ENCODE peak calls at places on chromosomes 1 and 21, in five cellular contexts. D is neural progenitor cell, W is fibroblast of lung, R is sigmoid colon, P is NT2/D1. Z is an unnamed sample. For H3K4me1 and H3K9me3, the result is how much of the 10 kb centered on the place peaks cover.

GRCh38 chr1:154557248-154557938 is 1.1 kb downstream of the UBE2Q1 start:
- DNase-seq in D (no peak), W (no peak), R (no peak), P (no peak), Z (no peak)

GRCh38 chr1:41014871-41015270 is 6.7 kb downstream of the SLFNL1 start:
- DNase-seq in D (no peak), W (no peak), R (no peak), P (no peak), Z (no peak)

GRCh38 chr1:147202576-147202975 is 22.6 kb downstream of the FMO5 start:
- DNase-seq in D (no peak), W (no peak), R (no peak), P (no peak), Z (no peak)

GRCh38 chr1:36481771-36482723 is 666 bp downstream of the CSF3R start:
- DNase-seq in D (no peak), W (no peak), R (peak), P (no peak), Z (no peak)

GRCh38 chr1:74681001-74681400 is 7.4 kb upstream of the ERICH3 start:
- DNase-seq in D (no peak), W (no peak), R (no peak), P (no peak), Z (no peak)

GRCh38 chr1:113103048-113103447 is 30.1 kb downstream of the LRIG2 start:
- DNase-seq in D (no peak), W (no peak), R (no peak), P (no peak), Z (no peak)

GRCh38 chr1:219812491-219813221 is 115.7 kb downstream of the SLC30A10 start:
- DNase-seq in D (peak), W (peak), R (no peak), P (peak), Z (no peak)

GRCh38 chr1:171995573-171995972 is 154.3 kb downstream of the DNM3 start:
- DNase-seq in D (no peak), W (no peak), R (no peak), P (no peak), Z (no peak)

GRCh38 chr1:25245393-25245792 is 1.9 kb downstream of the RSRP1 start:
- DNase-seq in D (no peak), W (no peak), R (no peak), P (no peak), Z (no peak)

GRCh38 chr1:10679521-10680220 is 116.8 kb downstream of the CASZ1 start:
- DNase-seq in D (peak), W (peak), R (no peak), P (peak), Z (no peak)

GRCh38 chr1:181352695-181353094 is 130.6 kb upstream of the CACNA1E start:
- DNase-seq in D (no peak), W (no peak), R (no peak), P (no peak), Z (no peak)

GRCh38 chr1:101995984-101996731 is 568 bp downstream of the OLFM3 start:
- DNase-seq in D (peak), W (no peak), R (no peak), P (no peak), Z (no peak)

GRCh38 chr21:42426876-42427480 is 23.3 kb downstream of the UBASH3A start:
- DNase-seq in D (no peak), W (no peak), R (no peak), P (no peak), Z (no peak)

GRCh38 chr1:21189906-21190500 is 13.3 kb upstream of the EIF4G3 start:
- DNase-seq in D (no peak), W (no peak), R (peak), P (no peak), Z (no peak)

GRCh38 chr1:23567996-23568607 is 8.8 kb upstream of the ID3 start:
- DNase-seq in D (peak), W (no peak), R (peak), P (no peak), Z (no peak)

GRCh38 chr21:45620201-45620600 is 23.3 kb upstream of the PCBP3 start:
- DNase-seq in D (no peak), W (no peak), R (no peak), P (no peak), Z (no peak)

GRCh38 chr21:35204850-35205564 is 155.9 kb upstream of the RUNX1 start:
- DNase-seq in D (no peak), W (peak), R (peak), P (no peak), Z (no peak)

GRCh38 chr1:59631561-59631960 is 183.2 kb upstream of the HOOK1 start:
- DNase-seq in D (no peak), W (peak), R (no peak), P (no peak), Z (no peak)

GRCh38 chr1:26027716-26028489 is 6.3 kb downstream of the EXTL1 start:
- DNase-seq in D (no peak), W (no peak), R (no peak), P (no peak), Z (no peak)

GRCh38 chr1:175555266-175555665 is 188.1 kb downstream of the TNR start:
- DNase-seq in D (no peak), W (no peak), R (no peak), P (no peak), Z (no peak)

GRCh38 chr1:77534456-77534855 is 148.0 kb downstream of the ZZZ3 start:
- DNase-seq in D (no peak), W (no peak), R (no peak), P (no peak), Z (no peak)

GRCh38 chr1:69221492-69221990 is 346.2 kb upstream of the LRRC7 start:
- DNase-seq in D (peak), W (no peak), R (no peak), P (no peak), Z (no peak)

GRCh38 chr1:51242546-51242945 is 6.5 kb downstream of the RNF11 start:
- DNase-seq in D (no peak), W (no peak), R (no peak), P (no peak), Z (no peak)

GRCh38 chr1:39596163-39596562 is 19.6 kb upstream of the PABPC4 start:
- DNase-seq in D (no peak), W (no peak), R (no peak), P (no peak), Z (no peak)

GRCh38 chr1:91795601-91796389 is 90.2 kb downstream of the TGFBR3 start:
- DNase-seq in D (no peak), W (peak), R (no peak), P (no peak), Z (no peak)

GRCh38 chr1:42953182-42954180 is 5.2 kb downstream of the SLC2A1 start:
- DNase-seq in D (no peak), W (no peak), R (no peak), P (no peak), Z (no peak)

GRCh38 chr1:149995927-149996326 is 14.6 kb downstream of the OTUD7B start:
- DNase-seq in D (no peak), W (no peak), R (no peak), P (peak), Z (no peak)

GRCh38 chr1:149997585-149998262 is 12.8 kb downstream of the OTUD7B start:
- DNase-seq in D (no peak), W (no peak), R (no peak), P (no peak), Z (no peak)

GRCh38 chr1:149993181-149993580 is 17.3 kb downstream of the OTUD7B start:
- DNase-seq in D (no peak), W (no peak), R (no peak), P (no peak), Z (no peak)

GRCh38 chr1:149993764-149994163 is 16.8 kb downstream of the OTUD7B start:
- DNase-seq in D (no peak), W (no peak), R (no peak), P (no peak), Z (no peak)
- H3K4me1 ChIP-seq in D (under half), W (under half), R (under half), P (under half), Z (under half)

DNA sequence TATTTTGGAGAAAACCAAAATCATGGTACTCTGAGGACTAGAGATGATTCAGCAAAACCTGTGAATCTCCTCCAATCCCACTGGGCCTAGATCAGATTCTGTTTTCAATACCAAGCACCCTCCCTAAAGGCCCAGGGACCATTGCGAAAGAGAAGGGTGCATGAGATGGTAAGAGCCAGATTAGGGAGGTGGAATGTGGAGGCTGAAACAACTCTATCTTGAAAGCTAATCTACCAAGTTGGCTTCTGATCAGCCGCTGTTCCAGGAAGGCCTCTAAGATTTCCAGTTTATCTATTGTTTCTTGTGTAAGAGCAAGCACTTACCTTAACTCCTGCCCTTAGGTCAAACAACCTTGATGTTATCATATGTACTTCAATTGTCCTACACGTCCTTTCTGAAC is 547.1 kb downstream of the PLPP3 start:
- DNase-seq in D (no peak), W (no peak), R (no peak), P (no peak), Z (no peak)
- H3K9me3 ChIP-seq in D (under half), W (under half), R (under half), P (under half), Z (under half)

GRCh38 chr1:209325492-209325891 is 258.0 kb upstream of the CAMK1G start:
- DNase-seq in D (no peak), W (no peak), R (no peak), P (no peak), Z (no peak)

GRCh38 chr1:209326876-209327275 is 256.6 kb upstream of the CAMK1G start:
- DNase-seq in D (no peak), W (no peak), R (no peak), P (no peak), Z (no peak)

GRCh38 chr1:209323743-209324142 is 259.8 kb upstream of the CAMK1G start:
- DNase-seq in D (no peak), W (no peak), R (no peak), P (no peak), Z (no peak)

GRCh38 chr1:209326096-209326495 is 257.4 kb upstream of the CAMK1G start:
- DNase-seq in D (no peak), W (no peak), R (no peak), P (no peak), Z (no peak)

DNA sequence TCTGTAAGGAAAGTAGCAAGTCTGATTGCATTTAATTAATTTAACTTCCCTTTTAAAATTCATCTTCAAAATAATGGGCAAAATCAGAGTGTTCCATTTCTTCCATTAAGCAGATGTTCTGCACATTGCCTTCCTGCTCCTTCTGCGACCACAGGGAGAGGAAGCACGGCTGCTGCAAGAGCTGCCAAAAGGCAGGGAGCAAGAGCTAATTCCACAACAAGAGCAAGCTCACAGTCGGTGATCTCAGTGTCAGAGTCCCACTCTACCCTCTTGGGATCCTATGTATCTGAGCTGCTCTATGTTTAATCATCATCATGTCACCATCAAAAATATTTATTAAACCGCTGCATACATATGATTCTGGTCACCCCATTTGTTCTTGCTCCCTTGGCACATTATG is 255.3 kb upstream of the CAMK1G start:
- DNase-seq in D (no peak), W (no peak), R (no peak), P (no peak), Z (no peak)
- H3K4me3 ChIP-seq in D (no peak), W (no peak), R (no peak), P (no peak), Z (no peak)

GRCh38 chr1:197958861-197959260 is 41.7 kb downstream of the LHX9 start:
- DNase-seq in D (no peak), W (no peak), R (no peak), P (no peak), Z (no peak)
- H3K4me1 ChIP-seq in D (under half), W (under half), R (under half), P (under half), Z (under half)

GRCh38 chr1:125085720-125086591 is 3901.2 kb downstream of the SRGAP2C start:
- DNase-seq in D (no peak), W (no peak), R (peak), P (no peak), Z (no peak)

DNA sequence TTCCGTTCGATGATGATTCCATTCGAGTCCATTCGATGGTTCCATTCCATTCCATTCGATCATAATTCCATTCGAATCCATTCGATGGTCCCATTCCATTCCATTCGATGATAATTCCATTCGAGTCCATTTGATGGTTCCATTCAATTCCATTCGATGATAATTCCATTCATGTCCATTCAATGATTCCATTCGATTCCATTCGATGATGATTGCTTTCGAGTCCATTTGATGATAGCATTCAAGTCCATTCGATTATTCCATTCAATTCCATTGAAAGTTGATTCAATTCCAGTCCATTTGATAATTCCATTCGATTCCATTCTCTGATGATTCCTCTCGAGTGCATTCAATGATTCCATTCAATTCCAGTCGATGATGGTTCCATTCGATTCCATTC is 3895.3 kb downstream of the SRGAP2C start:
- DNase-seq in D (no peak), W (no peak), R (no peak), P (no peak), Z (no peak)
- H3K9me3 ChIP-seq in D (half or more), W (under half), R (under half), P (half or more), Z (under half)

GRCh38 chr1:95085376-95085775 is 12.6 kb upstream of the ALG14 start:
- DNase-seq in D (no peak), W (no peak), R (no peak), P (no peak), Z (no peak)

GRCh38 chr1:95089888-95090287 is 17.1 kb upstream of the ALG14 start:
- DNase-seq in D (no peak), W (no peak), R (no peak), P (no peak), Z (no peak)

GRCh38 chr1:95084317-95085176 is 11.8 kb upstream of the ALG14 start:
- DNase-seq in D (peak), W (peak), R (no peak), P (no peak), Z (peak)

GRCh38 chr1:95086949-95087533 is 14.3 kb upstream of the ALG14 start:
- DNase-seq in D (no peak), W (peak), R (no peak), P (peak), Z (no peak)
- H3K4me3 ChIP-seq in D (no peak), W (no peak), R (no peak), P (no peak), Z (no peak)

GRCh38 chr1:1146596-1146995 is 27.1 kb upstream of the TTLL10 start:
- DNase-seq in D (no peak), W (no peak), R (no peak), P (no peak), Z (no peak)
- H3K4me1 ChIP-seq in D (under half), W (under half), R (under half), P (under half), Z (under half)

GRCh38 chr1:4019606-4020331 is 119.7 kb upstream of the C1orf174 start:
- DNase-seq in D (no peak), W (no peak), R (no peak), P (no peak), Z (no peak)
- H3K9me3 ChIP-seq in D (under half), W (under half), R (under half), P (under half), Z (under half)

GRCh38 chr1:27148591-27148990 is 6.3 kb downstream of the SLC9A1 start:
- DNase-seq in D (no peak), W (no peak), R (no peak), P (no peak), Z (no peak)

GRCh38 chr1:27149714-27150113 is 5.2 kb downstream of the SLC9A1 start:
- DNase-seq in D (no peak), W (no peak), R (no peak), P (no peak), Z (peak)

GRCh38 chr1:27149084-27149483 is 5.8 kb downstream of the SLC9A1 start:
- DNase-seq in D (no peak), W (no peak), R (no peak), P (no peak), Z (no peak)

GRCh38 chr1:27150641-27151040 is 4.3 kb downstream of the SLC9A1 start:
- DNase-seq in D (no peak), W (no peak), R (no peak), P (no peak), Z (no peak)

DNA sequence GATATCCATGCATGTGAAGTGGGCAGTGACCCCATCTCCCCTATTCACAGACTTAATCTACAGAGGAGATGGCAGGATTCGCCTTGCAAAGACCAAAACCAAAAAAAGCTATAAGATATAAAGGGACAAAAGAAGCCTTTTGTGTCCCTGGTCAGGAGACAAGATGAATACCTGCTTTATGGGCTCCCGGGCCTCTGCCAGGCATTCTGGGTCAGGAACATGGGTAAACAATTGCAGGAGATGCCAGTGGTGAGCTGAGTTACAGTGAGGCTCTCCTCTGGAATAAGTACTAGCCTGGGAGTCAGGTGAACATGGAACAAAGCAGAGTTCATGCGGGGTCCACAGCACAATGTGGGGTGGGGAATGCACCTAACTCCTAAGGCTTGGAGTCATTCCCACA is 4.7 kb downstream of the SLC9A1 start:
- DNase-seq in D (no peak), W (no peak), R (no peak), P (no peak), Z (no peak)
- H3K4me3 ChIP-seq in D (no peak), W (no peak), R (no peak), P (no peak), Z (no peak)

GRCh38 chr1:83520797-83521196 is 478.1 kb downstream of the TTLL7 start:
- DNase-seq in D (no peak), W (no peak), R (no peak), P (no peak), Z (no peak)
- H3K4me1 ChIP-seq in D (under half), W (under half), R (under half), P (under half), Z (under half)